ENCODE peak calls at places on chromosomes 11 and 22, in ten cellular contexts. One of them, this sample, is unnamed.

GRCh38 chr11:69300124-69301032 is 6.4 kb downstream of the MYEOV start:
- DNase-seq in caudate nucleus: no peak
- DNase-seq in HuH-7.5: no peak
- DNase-seq in astrocyte of the cerebellum: no peak
- DNase-seq in NCI-H1105: no peak
- DNase-seq in neural progenitor cell: no peak
- DNase-seq in activated naive CD4-positive, alpha-beta T cell: no peak
- DNase-seq in GM06990: no peak
- DNase-seq in H9: no peak
- DNase-seq in H4: no peak
- DNase-seq in this sample: no peak

GRCh38 chr22:44274918-44275665 is 37.7 kb downstream of the SHISAL1 start:
- DNase-seq in NCI-H1105: no peak
- DNase-seq in astrocyte of the cerebellum: no peak
- DNase-seq in activated naive CD4-positive, alpha-beta T cell: no peak
- DNase-seq in GM06990: no peak
- DNase-seq in H9: no peak
- DNase-seq in neural progenitor cell: no peak
- DNase-seq in H4: no peak
- DNase-seq in HuH-7.5: no peak
- DNase-seq in caudate nucleus: no peak
- DNase-seq in this sample: no peak

GRCh38 chr11:63710476-63711217 is 29.3 kb downstream of the RTN3 start:
- DNase-seq in activated naive CD4-positive, alpha-beta T cell: no peak
- DNase-seq in H4: peak
- DNase-seq in GM06990: no peak
- DNase-seq in NCI-H1105: no peak
- DNase-seq in astrocyte of the cerebellum: no peak
- DNase-seq in H9: no peak
- DNase-seq in HuH-7.5: no peak
- DNase-seq in neural progenitor cell: no peak
- DNase-seq in caudate nucleus: no peak
- DNase-seq in this sample: peak

GRCh38 chr11:28529540-28530410 is 421.6 kb downstream of the METTL15 start:
- DNase-seq in HuH-7.5: peak
- DNase-seq in astrocyte of the cerebellum: peak
- DNase-seq in NCI-H1105: peak
- DNase-seq in activated naive CD4-positive, alpha-beta T cell: no peak
- DNase-seq in H9: no peak
- DNase-seq in caudate nucleus: no peak
- DNase-seq in GM06990: peak
- DNase-seq in H4: peak
- DNase-seq in neural progenitor cell: peak
- DNase-seq in this sample: peak

GRCh38 chr11:9015677-9016076 is 11.9 kb upstream of the NRIP3 start:
- DNase-seq in caudate nucleus: peak
- DNase-seq in activated naive CD4-positive, alpha-beta T cell: no peak
- DNase-seq in GM06990: peak
- DNase-seq in astrocyte of the cerebellum: peak
- DNase-seq in H4: peak
- DNase-seq in NCI-H1105: peak
- DNase-seq in H9: peak
- DNase-seq in neural progenitor cell: peak
- DNase-seq in HuH-7.5: peak
- DNase-seq in this sample: peak

GRCh38 chr22:20758688-20759087 is 15.2 kb upstream of the SERPIND1 start:
- DNase-seq in astrocyte of the cerebellum: no peak
- DNase-seq in H4: no peak
- DNase-seq in H9: peak
- DNase-seq in NCI-H1105: no peak
- DNase-seq in HuH-7.5: no peak
- DNase-seq in GM06990: no peak
- DNase-seq in activated naive CD4-positive, alpha-beta T cell: no peak
- DNase-seq in caudate nucleus: no peak
- DNase-seq in neural progenitor cell: peak
- DNase-seq in this sample: peak

GRCh38 chr22:48836673-48837340 is 990.9 kb downstream of the BRD1 start:
- DNase-seq in NCI-H1105: no peak
- DNase-seq in GM06990: no peak
- DNase-seq in H4: no peak
- DNase-seq in caudate nucleus: no peak
- DNase-seq in activated naive CD4-positive, alpha-beta T cell: no peak
- DNase-seq in H9: no peak
- DNase-seq in HuH-7.5: no peak
- DNase-seq in astrocyte of the cerebellum: no peak
- DNase-seq in neural progenitor cell: no peak
- DNase-seq in this sample: no peak

GRCh38 chr11:80733776-80734175 is 1292.9 kb upstream of the TENM4 start:
- DNase-seq in H9: no peak
- DNase-seq in NCI-H1105: peak
- DNase-seq in H4: no peak
- DNase-seq in HuH-7.5: no peak
- DNase-seq in astrocyte of the cerebellum: no peak
- DNase-seq in caudate nucleus: no peak
- DNase-seq in neural progenitor cell: no peak
- DNase-seq in activated naive CD4-positive, alpha-beta T cell: no peak
- DNase-seq in GM06990: no peak
- DNase-seq in this sample: no peak

GRCh38 chr22:41939981-41940852 is 6.7 kb downstream of the CENPM start:
- DNase-seq in H9: no peak
- DNase-seq in HuH-7.5: no peak
- DNase-seq in neural progenitor cell: no peak
- DNase-seq in astrocyte of the cerebellum: no peak
- DNase-seq in caudate nucleus: peak
- DNase-seq in activated naive CD4-positive, alpha-beta T cell: peak
- DNase-seq in GM06990: peak
- DNase-seq in NCI-H1105: no peak
- DNase-seq in H4: no peak
- DNase-seq in this sample: no peak

GRCh38 chr11:113587318-113587739 is 112.1 kb upstream of the DRD2 start:
- DNase-seq in astrocyte of the cerebellum: no peak
- DNase-seq in neural progenitor cell: no peak
- DNase-seq in NCI-H1105: no peak
- DNase-seq in caudate nucleus: no peak
- DNase-seq in HuH-7.5: no peak
- DNase-seq in GM06990: no peak
- DNase-seq in activated naive CD4-positive, alpha-beta T cell: no peak
- DNase-seq in H9: no peak
- DNase-seq in H4: no peak
- DNase-seq in this sample: no peak

GRCh38 chr11:61955416-61956135 is 5.4 kb downstream of the BEST1 start:
- DNase-seq in neural progenitor cell: peak
- DNase-seq in H4: no peak
- DNase-seq in NCI-H1105: no peak
- DNase-seq in caudate nucleus: no peak
- DNase-seq in HuH-7.5: no peak
- DNase-seq in H9: peak
- DNase-seq in astrocyte of the cerebellum: no peak
- DNase-seq in activated naive CD4-positive, alpha-beta T cell: no peak
- DNase-seq in GM06990: no peak
- DNase-seq in this sample: peak

GRCh38 chr11:61509058-61510029 is 795 bp downstream of the LRRC10B start:
- DNase-seq in astrocyte of the cerebellum: no peak
- DNase-seq in GM06990: peak
- DNase-seq in HuH-7.5: peak
- DNase-seq in caudate nucleus: peak
- DNase-seq in activated naive CD4-positive, alpha-beta T cell: peak
- DNase-seq in NCI-H1105: peak
- DNase-seq in neural progenitor cell: peak
- DNase-seq in H4: no peak
- DNase-seq in H9: peak
- DNase-seq in this sample: peak

GRCh38 chr11:70848243-70848750 is 404.1 kb downstream of the SHANK2 start:
- DNase-seq in neural progenitor cell: no peak
- DNase-seq in astrocyte of the cerebellum: no peak
- DNase-seq in GM06990: no peak
- DNase-seq in NCI-H1105: no peak
- DNase-seq in HuH-7.5: no peak
- DNase-seq in caudate nucleus: no peak
- DNase-seq in H9: no peak
- DNase-seq in activated naive CD4-positive, alpha-beta T cell: no peak
- DNase-seq in H4: no peak
- DNase-seq in this sample: no peak

GRCh38 chr11:103735497-103736032 is 300.9 kb upstream of the DDI1 start:
- DNase-seq in neural progenitor cell: no peak
- DNase-seq in astrocyte of the cerebellum: no peak
- DNase-seq in HuH-7.5: no peak
- DNase-seq in GM06990: no peak
- DNase-seq in caudate nucleus: no peak
- DNase-seq in H4: no peak
- DNase-seq in H9: no peak
- DNase-seq in activated naive CD4-positive, alpha-beta T cell: no peak
- DNase-seq in NCI-H1105: no peak
- DNase-seq in this sample: no peak

GRCh38 chr11:134575504-134576230 is 163.6 kb upstream of the B3GAT1 start:
- DNase-seq in HuH-7.5: no peak
- DNase-seq in GM06990: no peak
- DNase-seq in caudate nucleus: no peak
- DNase-seq in neural progenitor cell: no peak
- DNase-seq in NCI-H1105: no peak
- DNase-seq in activated naive CD4-positive, alpha-beta T cell: no peak
- DNase-seq in astrocyte of the cerebellum: no peak
- DNase-seq in H4: no peak
- DNase-seq in H9: no peak
- DNase-seq in this sample: no peak

GRCh38 chr11:910044-910588 is 494 bp downstream of the CHID1 start:
- DNase-seq in activated naive CD4-positive, alpha-beta T cell: no peak
- DNase-seq in H4: no peak
- DNase-seq in H9: no peak
- DNase-seq in GM06990: no peak
- DNase-seq in neural progenitor cell: no peak
- DNase-seq in caudate nucleus: no peak
- DNase-seq in HuH-7.5: no peak
- DNase-seq in NCI-H1105: no peak
- DNase-seq in astrocyte of the cerebellum: no peak
- DNase-seq in this sample: no peak

GRCh38 chr11:125190549-125190948 is 26.0 kb downstream of the PKNOX2 start:
- DNase-seq in GM06990: no peak
- DNase-seq in caudate nucleus: no peak
- DNase-seq in H4: no peak
- DNase-seq in astrocyte of the cerebellum: no peak
- DNase-seq in NCI-H1105: no peak
- DNase-seq in neural progenitor cell: peak
- DNase-seq in H9: no peak
- DNase-seq in activated naive CD4-positive, alpha-beta T cell: no peak
- DNase-seq in HuH-7.5: no peak
- DNase-seq in this sample: no peak

GRCh38 chr22:35555941-35556547 is 15.4 kb downstream of the RASD2 start:
- DNase-seq in caudate nucleus: no peak
- DNase-seq in neural progenitor cell: no peak
- DNase-seq in HuH-7.5: no peak
- DNase-seq in activated naive CD4-positive, alpha-beta T cell: no peak
- DNase-seq in H4: no peak
- DNase-seq in NCI-H1105: no peak
- DNase-seq in GM06990: no peak
- DNase-seq in H9: no peak
- DNase-seq in astrocyte of the cerebellum: no peak
- DNase-seq in this sample: no peak

GRCh38 chr11:12280199-12280837 is 97.1 kb upstream of the PARVA start:
- DNase-seq in neural progenitor cell: peak
- DNase-seq in HuH-7.5: no peak
- DNase-seq in astrocyte of the cerebellum: no peak
- DNase-seq in activated naive CD4-positive, alpha-beta T cell: no peak
- DNase-seq in GM06990: no peak
- DNase-seq in H9: peak
- DNase-seq in NCI-H1105: no peak
- DNase-seq in H4: no peak
- DNase-seq in caudate nucleus: no peak
- DNase-seq in this sample: no peak

GRCh38 chr11:102603576-102603975 is 21.6 kb downstream of the MMP20 start:
- DNase-seq in activated naive CD4-positive, alpha-beta T cell: no peak
- DNase-seq in NCI-H1105: no peak
- DNase-seq in H9: no peak
- DNase-seq in neural progenitor cell: no peak
- DNase-seq in caudate nucleus: no peak
- DNase-seq in H4: no peak
- DNase-seq in HuH-7.5: no peak
- DNase-seq in astrocyte of the cerebellum: no peak
- DNase-seq in GM06990: no peak
- DNase-seq in this sample: no peak

GRCh38 chr22:43188829-43189545 is 2.1 kb upstream of the TTLL12 start:
- DNase-seq in NCI-H1105: no peak
- DNase-seq in neural progenitor cell: no peak
- DNase-seq in activated naive CD4-positive, alpha-beta T cell: no peak
- DNase-seq in caudate nucleus: no peak
- DNase-seq in H4: no peak
- DNase-seq in astrocyte of the cerebellum: no peak
- DNase-seq in H9: no peak
- DNase-seq in HuH-7.5: no peak
- DNase-seq in GM06990: no peak
- DNase-seq in this sample: peak

GRCh38 chr11:106344392-106344791 is 266.9 kb downstream of the AASDHPPT start:
- DNase-seq in activated naive CD4-positive, alpha-beta T cell: no peak
- DNase-seq in HuH-7.5: no peak
- DNase-seq in neural progenitor cell: no peak
- DNase-seq in H4: no peak
- DNase-seq in NCI-H1105: no peak
- DNase-seq in caudate nucleus: no peak
- DNase-seq in H9: no peak
- DNase-seq in astrocyte of the cerebellum: peak
- DNase-seq in GM06990: no peak
- DNase-seq in this sample: no peak

GRCh38 chr11:120179071-120179672 is 31.7 kb upstream of the OAF start:
- DNase-seq in GM06990: no peak
- DNase-seq in H4: no peak
- DNase-seq in HuH-7.5: no peak
- DNase-seq in activated naive CD4-positive, alpha-beta T cell: no peak
- DNase-seq in caudate nucleus: no peak
- DNase-seq in H9: no peak
- DNase-seq in NCI-H1105: no peak
- DNase-seq in neural progenitor cell: no peak
- DNase-seq in astrocyte of the cerebellum: no peak
- DNase-seq in this sample: no peak

GRCh38 chr22:38397189-38398097 is 57.6 kb downstream of the KCNJ4 start:
- DNase-seq in H9: peak
- DNase-seq in activated naive CD4-positive, alpha-beta T cell: no peak
- DNase-seq in caudate nucleus: no peak
- DNase-seq in neural progenitor cell: peak
- DNase-seq in GM06990: peak
- DNase-seq in HuH-7.5: peak
- DNase-seq in astrocyte of the cerebellum: no peak
- DNase-seq in H4: no peak
- DNase-seq in NCI-H1105: no peak
- DNase-seq in this sample: peak

This sample was measured in mesendoderm.